ENCODE peak calls at places on chromosome 19, in eight cellular contexts. One of them, this sample, is unnamed.

GRCh38 chr19:8311461-8312260 is 3.5 kb upstream of the CD320 start:
- DNase-seq in AG04449: no peak
- DNase-seq in stimulated activated CD4-positive, alpha-beta T cell treated with anti-CD3 and anti-CD28 coated beads, Interleukin-1b, Interleukin-23, amount 100 ng/mL, for 24 hours: no peak
- DNase-seq in KBM-7: no peak
- DNase-seq in activated B cell treated with CpG ODN at 0.5 μM for 24 hours: no peak
- DNase-seq in H9: no peak
- DNase-seq in fibroblast of the conjunctiva: no peak
- DNase-seq in BE2C: peak; percentile 47
- DNase-seq in this sample: no peak

GRCh38 chr19:35330475-35330874 is 1.5 kb downstream of the CD22 start:
- DNase-seq in AG04449: no peak
- DNase-seq in KBM-7: no peak
- DNase-seq in activated B cell treated with CpG ODN at 0.5 μM for 24 hours: peak; percentile 76
- DNase-seq in stimulated activated CD4-positive, alpha-beta T cell treated with anti-CD3 and anti-CD28 coated beads, Interleukin-1b, Interleukin-23, amount 100 ng/mL, for 24 hours: no peak
- DNase-seq in H9: no peak
- DNase-seq in BE2C: no peak
- DNase-seq in fibroblast of the conjunctiva: no peak
- DNase-seq in this sample: no peak

GRCh38 chr19:42053037-42053935 is 16.7 kb downstream of the GRIK5 start:
- DNase-seq in stimulated activated CD4-positive, alpha-beta T cell treated with anti-CD3 and anti-CD28 coated beads, Interleukin-1b, Interleukin-23, amount 100 ng/mL, for 24 hours: no peak
- DNase-seq in BE2C: peak; percentile 28
- DNase-seq in H9: no peak
- DNase-seq in AG04449: no peak
- DNase-seq in fibroblast of the conjunctiva: no peak
- DNase-seq in KBM-7: no peak
- DNase-seq in activated B cell treated with CpG ODN at 0.5 μM for 24 hours: no peak
- DNase-seq in this sample: no peak

GRCh38 chr19:23528376-23528775 is 133.1 kb upstream of the ZNF91 start:
- DNase-seq in fibroblast of the conjunctiva: no peak
- DNase-seq in BE2C: no peak
- DNase-seq in activated B cell treated with CpG ODN at 0.5 μM for 24 hours: no peak
- DNase-seq in H9: no peak
- DNase-seq in AG04449: no peak
- DNase-seq in KBM-7: no peak
- DNase-seq in stimulated activated CD4-positive, alpha-beta T cell treated with anti-CD3 and anti-CD28 coated beads, Interleukin-1b, Interleukin-23, amount 100 ng/mL, for 24 hours: no peak
- DNase-seq in this sample: no peak

GRCh38 chr19:56810260-56810659 is 30.3 kb downstream of the PEG3 start:
- DNase-seq in BE2C: no peak
- DNase-seq in KBM-7: no peak
- DNase-seq in H9: no peak
- DNase-seq in fibroblast of the conjunctiva: no peak
- DNase-seq in activated B cell treated with CpG ODN at 0.5 μM for 24 hours: no peak
- DNase-seq in AG04449: no peak
- DNase-seq in stimulated activated CD4-positive, alpha-beta T cell treated with anti-CD3 and anti-CD28 coated beads, Interleukin-1b, Interleukin-23, amount 100 ng/mL, for 24 hours: no peak
- DNase-seq in this sample: no peak

GRCh38 chr19:16338470-16339360 is 14.1 kb downstream of the KLF2 start:
- DNase-seq in activated B cell treated with CpG ODN at 0.5 μM for 24 hours: no peak
- DNase-seq in BE2C: no peak
- DNase-seq in stimulated activated CD4-positive, alpha-beta T cell treated with anti-CD3 and anti-CD28 coated beads, Interleukin-1b, Interleukin-23, amount 100 ng/mL, for 24 hours: no peak
- DNase-seq in AG04449: no peak
- DNase-seq in KBM-7: peak; percentile 55
- DNase-seq in fibroblast of the conjunctiva: peak; percentile 24
- DNase-seq in H9: no peak
- DNase-seq in this sample: no peak

GRCh38 chr19:44587863-44588752 is 25.3 kb upstream of the IGSF23 start:
- DNase-seq in AG04449: peak; percentile 89
- DNase-seq in BE2C: no peak
- DNase-seq in KBM-7: peak; percentile 89
- DNase-seq in H9: no peak
- DNase-seq in stimulated activated CD4-positive, alpha-beta T cell treated with anti-CD3 and anti-CD28 coated beads, Interleukin-1b, Interleukin-23, amount 100 ng/mL, for 24 hours: no peak
- DNase-seq in activated B cell treated with CpG ODN at 0.5 μM for 24 hours: no peak
- DNase-seq in fibroblast of the conjunctiva: peak; percentile 94
- DNase-seq in this sample: no peak

GRCh38 chr19:4694211-4694987 is 24.3 kb upstream of the MYDGF start:
- DNase-seq in fibroblast of the conjunctiva: peak; percentile 85
- DNase-seq in activated B cell treated with CpG ODN at 0.5 μM for 24 hours: no peak
- DNase-seq in KBM-7: no peak
- DNase-seq in BE2C: peak; percentile 44
- DNase-seq in AG04449: peak; percentile 60
- DNase-seq in stimulated activated CD4-positive, alpha-beta T cell treated with anti-CD3 and anti-CD28 coated beads, Interleukin-1b, Interleukin-23, amount 100 ng/mL, for 24 hours: no peak
- DNase-seq in H9: no peak
- DNase-seq in this sample: no peak

GRCh38 chr19:42250666-42251531 is 4.0 kb downstream of the ERF start:
- DNase-seq in AG04449: no peak
- DNase-seq in BE2C: no peak
- DNase-seq in KBM-7: peak; percentile 50
- DNase-seq in stimulated activated CD4-positive, alpha-beta T cell treated with anti-CD3 and anti-CD28 coated beads, Interleukin-1b, Interleukin-23, amount 100 ng/mL, for 24 hours: no peak
- DNase-seq in fibroblast of the conjunctiva: no peak
- DNase-seq in activated B cell treated with CpG ODN at 0.5 μM for 24 hours: no peak
- DNase-seq in H9: no peak
- DNase-seq in this sample: no peak

GRCh38 chr19:10625003-10625761 is at the start of gene SLC44A2:
- DNase-seq in stimulated activated CD4-positive, alpha-beta T cell treated with anti-CD3 and anti-CD28 coated beads, Interleukin-1b, Interleukin-23, amount 100 ng/mL, for 24 hours: no peak
- DNase-seq in activated B cell treated with CpG ODN at 0.5 μM for 24 hours: no peak
- DNase-seq in fibroblast of the conjunctiva: peak; percentile 38
- DNase-seq in KBM-7: no peak
- DNase-seq in H9: peak; percentile 87
- DNase-seq in AG04449: no peak
- DNase-seq in BE2C: peak; percentile 53
- DNase-seq in this sample: peak; percentile 42

GRCh38 chr19:55209430-55210119 is at the start of gene PTPRH:
- DNase-seq in activated B cell treated with CpG ODN at 0.5 μM for 24 hours: no peak
- DNase-seq in stimulated activated CD4-positive, alpha-beta T cell treated with anti-CD3 and anti-CD28 coated beads, Interleukin-1b, Interleukin-23, amount 100 ng/mL, for 24 hours: no peak
- DNase-seq in AG04449: no peak
- DNase-seq in BE2C: no peak
- DNase-seq in KBM-7: no peak
- DNase-seq in fibroblast of the conjunctiva: no peak
- DNase-seq in H9: no peak
- DNase-seq in this sample: no peak

This sample was measured in NCI-H1048.